ENCODE peak calls at places on chromosomes 13 and 19, in ten cellular contexts. C is T follicular helper cell; P is cardiac fibroblast; H is transverse colon; V is tibial artery; D is activated gamma-delta T cell treated with Interleukin-2 at 50 U/mL for 16 hours; S is stimulated activated CD4-positive, alpha-beta T cell treated with anti-CD3 and anti-CD28 coated beads, Interleukin-12 subunit alpha, Interleukin-12 subunit beta, amount 100 ng/mL, for 24 hours; I is T-helper 9 cell; K is activated naive CD8-positive, alpha-beta T cell treated with anti-CD3 and anti-CD28 coated beads, Interleukin-2, amount 50 U/mL, for 16 hours; M is body of pancreas. T is an unnamed sample.

GRCh38 chr13:112248909-112249592 is 127.1 kb upstream of the SPACA7 start:
- DNase-seq in V (no peak), S (no peak), H (no peak), D (no peak), P (no peak), C (no peak), K (no peak), I (no peak), M (no peak), T (no peak)

GRCh38 chr19:2952953-2953481 is 8.2 kb upstream of the ZNF77 start:
- DNase-seq in H (peak; percentile 82), K (no peak), S (no peak), M (peak; percentile 82), V (no peak), C (no peak), P (no peak), I (no peak), D (no peak), T (no peak)

GRCh38 chr13:109857803-109858202 is 71.4 kb upstream of the IRS2 start:
- DNase-seq in P (no peak), I (no peak), C (no peak), H (no peak), K (no peak), V (no peak), M (no peak), S (no peak), D (no peak), T (no peak)

GRCh38 chr13:44267966-44268365 is 105.7 kb upstream of the SERP2 start:
- DNase-seq in P (peak; percentile 90), D (no peak), V (no peak), M (no peak), S (no peak), H (no peak), K (no peak), I (no peak), C (no peak), T (no peak)

GRCh38 chr19:48629599-48630288 is 7.4 kb downstream of the DBP start:
- DNase-seq in D (no peak), H (peak; percentile 91), P (no peak), K (no peak), C (no peak), I (no peak), V (peak; percentile 77), S (no peak), M (no peak), T (peak; percentile 60)

GRCh38 chr13:99386911-99387788 is 80.0 kb upstream of the GPR183 start:
- DNase-seq in S (peak; percentile 68), H (peak; percentile 80), K (peak; percentile 70), C (peak; percentile 78), I (peak; percentile 85), M (peak; percentile 30), D (peak; percentile 84), V (no peak), P (peak; percentile 46), T (no peak)

GRCh38 chr19:56167064-56167578 is 8.7 kb upstream of the GALP start:
- DNase-seq in K (no peak), S (no peak), P (peak; percentile 11), I (no peak), H (no peak), D (no peak), V (no peak), M (no peak), C (no peak), T (no peak)

GRCh38 chr19:14554382-14554812 is 17.5 kb downstream of the NDUFB7 start:
- DNase-seq in V (no peak), S (no peak), H (peak; percentile 30), C (no peak), M (no peak), P (no peak), I (no peak), K (no peak), D (no peak), T (no peak)

GRCh38 chr19:43820098-43820860 is 6.8 kb upstream of the ZNF283 start:
- DNase-seq in P (peak; percentile 66), D (no peak), S (peak; percentile 24), V (no peak), H (no peak), K (no peak), C (no peak), I (no peak), M (peak; percentile 15), T (peak; percentile 20)

GRCh38 chr19:7650148-7650547 is 13.2 kb downstream of the STXBP2 start:
- DNase-seq in D (no peak), M (no peak), H (no peak), P (no peak), C (no peak), K (no peak), V (no peak), I (no peak), S (no peak), T (no peak)

GRCh38 chr19:45187421-45188100 is 9.0 kb downstream of the BLOC1S3 start:
- DNase-seq in I (no peak), H (no peak), S (no peak), P (no peak), C (no peak), K (no peak), M (no peak), V (no peak), D (no peak), T (no peak)

GRCh38 chr19:12866416-12867119 is 14.7 kb downstream of the DNASE2 start:
- DNase-seq in H (no peak), V (no peak), M (no peak), C (no peak), S (no peak), I (no peak), D (no peak), K (no peak), P (no peak), T (no peak)

GRCh38 chr19:39795001-39795400 is 16.3 kb downstream of the LEUTX start:
- DNase-seq in H (no peak), K (no peak), C (no peak), S (no peak), D (no peak), I (no peak), V (no peak), P (no peak), M (no peak), T (no peak)

GRCh38 chr13:60591348-60591747 is 194.3 kb downstream of the TDRD3 start:
- DNase-seq in S (no peak), V (no peak), I (no peak), P (peak; percentile 78), M (no peak), H (no peak), C (no peak), D (no peak), K (no peak), T (no peak)

GRCh38 chr19:47429140-47429793 is 9.9 kb upstream of the MEIS3 start:
- DNase-seq in D (no peak), C (no peak), I (no peak), K (no peak), S (no peak), H (no peak), M (no peak), P (no peak), V (no peak), T (no peak)

GRCh38 chr19:58372311-58373133 is 8.3 kb downstream of the ZNF837 start:
- DNase-seq in H (no peak), D (no peak), I (no peak), P (no peak), K (no peak), S (no peak), M (no peak), V (no peak), C (no peak), T (no peak)

GRCh38 chr13:24267283-24267682 is 42.1 kb upstream of the C1QTNF9 start:
- DNase-seq in M (no peak), P (peak; percentile 55), H (no peak), I (no peak), K (no peak), C (no peak), S (no peak), D (no peak), V (no peak), T (no peak)

T was measured in uterus.